ENCODE peak calls at places on chromosomes 5 and 9, in six cellular contexts. A is HFFc6; Y is choroid plexus epithelial cell; D is effector CD4-positive, alpha-beta T cell; K is 8988T; O is CD8-positive, alpha-beta memory T cell. Q is an unnamed sample.
A peak's percentile ranks its signal among the peaks of the same experiment; 100 is the strongest.

GRCh38 chr5:107486489-107486888 is 184.2 kb downstream of the EFNA5 start:
- DNase-seq in D (no peak), K (no peak), A (no peak), O (peak; percentile 74), Y (peak; percentile 78), Q (peak; percentile 58)

GRCh38 chr5:97245371-97245770 is 62.3 kb upstream of the RIOK2 start:
- DNase-seq in D (no peak), O (no peak), Y (no peak), K (no peak), A (no peak), Q (no peak)

GRCh38 chr9:92724528-92725265 is 39.9 kb downstream of the BICD2 start:
- DNase-seq in D (no peak), K (no peak), A (no peak), O (no peak), Y (no peak), Q (no peak)

GRCh38 chr5:176906796-176907195 is 7.7 kb upstream of the HK3 start:
- DNase-seq in A (no peak), D (no peak), Y (no peak), O (no peak), K (no peak), Q (no peak)

GRCh38 chr9:37715991-37716505 is 37.6 kb upstream of the TRMT10B start:
- DNase-seq in K (no peak), A (no peak), Y (no peak), O (no peak), D (no peak), Q (no peak)

GRCh38 chr9:124595743-124596142 is 88.5 kb upstream of the NR5A1 start:
- DNase-seq in D (no peak), O (no peak), K (no peak), A (no peak), Y (no peak), Q (no peak)

GRCh38 chr9:95100071-95100627 is 217.4 kb downstream of the FANCC start:
- DNase-seq in Y (no peak), O (no peak), A (no peak), K (no peak), D (no peak), Q (no peak)

GRCh38 chr9:95822583-95823431 is 52.7 kb upstream of the ERCC6L2 start:
- DNase-seq in K (no peak), O (no peak), D (no peak), Y (peak; percentile 96), A (peak; percentile 91), Q (peak; percentile 79)

GRCh38 chr9:14435871-14436270 is 121.9 kb upstream of the NFIB start:
- DNase-seq in D (no peak), K (no peak), A (no peak), Y (no peak), O (no peak), Q (no peak)

GRCh38 chr5:126483156-126483555 is 59.9 kb downstream of the GRAMD2B start:
- DNase-seq in D (no peak), A (no peak), O (no peak), K (no peak), Y (peak; percentile 74), Q (peak; percentile 53)

GRCh38 chr5:149441986-149442385 is 62.9 kb upstream of the IL17B start:
- DNase-seq in O (no peak), Y (no peak), K (no peak), D (no peak), A (no peak), Q (no peak)

GRCh38 chr5:127941646-127942045 is 141.9 kb upstream of the SLC12A2 start:
- DNase-seq in K (no peak), Y (peak; percentile 63), A (peak; percentile 10), D (no peak), O (no peak), Q (peak; percentile 59)

GRCh38 chr5:159053216-159053615 is 46.5 kb downstream of the EBF1 start:
- DNase-seq in K (no peak), Y (no peak), D (no peak), O (no peak), A (no peak), Q (no peak)

GRCh38 chr9:127913682-127914081 is 3.2 kb downstream of the ST6GALNAC4 start:
- DNase-seq in A (no peak), Y (no peak), D (no peak), K (no peak), O (no peak), Q (no peak)

GRCh38 chr5:160937570-160937969 is 85.6 kb upstream of the ATP10B start:
- DNase-seq in Y (no peak), A (no peak), D (no peak), O (no peak), K (no peak), Q (no peak)

GRCh38 chr5:149635394-149635793 is 54.1 kb downstream of the ARHGEF37 start:
- DNase-seq in K (no peak), A (peak; percentile 27), D (no peak), O (no peak), Y (peak; percentile 58), Q (peak; percentile 68)

GRCh38 chr5:57094753-57095683 is 78.8 kb upstream of the GPBP1 start:
- DNase-seq in K (no peak), Y (peak; percentile 8), O (no peak), D (no peak), A (peak; percentile 8), Q (no peak)

GRCh38 chr9:13688990-13689600 is 409.6 kb upstream of the MPDZ start:
- DNase-seq in O (no peak), Y (peak; percentile 52), K (no peak), D (no peak), A (no peak), Q (peak; percentile 46)

GRCh38 chr5:89342106-89342876 is 459.3 kb upstream of the MEF2C start:
- DNase-seq in A (peak; percentile 90), K (no peak), O (no peak), D (no peak), Y (peak; percentile 87), Q (peak; percentile 90)

GRCh38 chr5:127928053-127928452 is 155.5 kb upstream of the SLC12A2 start:
- DNase-seq in O (no peak), Y (no peak), A (no peak), K (no peak), D (no peak), Q (no peak)

GRCh38 chr5:73299665-73300435 is 126.9 kb downstream of the TMEM174 start:
- DNase-seq in D (no peak), O (no peak), A (no peak), K (no peak), Y (peak; percentile 58), Q (peak; percentile 60)

GRCh38 chr5:129905467-129906176 is 1.4 kb downstream of the CHSY3 start:
- DNase-seq in Y (peak; percentile 18), A (no peak), D (no peak), O (no peak), K (no peak), Q (no peak)

GRCh38 chr5:1975406-1975715 is 92.6 kb upstream of the IRX4 start:
- DNase-seq in Y (no peak), A (no peak), K (no peak), O (no peak), D (no peak), Q (no peak)

GRCh38 chr5:76415855-76416254 is 12.8 kb downstream of the IQGAP2 start:
- DNase-seq in A (no peak), O (no peak), D (no peak), Y (no peak), K (no peak), Q (no peak)

GRCh38 chr5:93151896-93152295 is 429.1 kb downstream of the NR2F1-AS1 start:
- DNase-seq in K (no peak), D (no peak), O (no peak), Y (no peak), A (no peak), Q (no peak)

GRCh38 chr5:144972317-144972716 is 801.6 kb downstream of the KCTD16 start:
- DNase-seq in K (no peak), A (no peak), D (no peak), Y (no peak), O (no peak), Q (no peak)

GRCh38 chr5:149603210-149603609 is 21.9 kb downstream of the ARHGEF37 start:
- DNase-seq in Y (no peak), D (no peak), K (no peak), A (no peak), O (no peak), Q (no peak)

GRCh38 chr5:136212252-136212721 is 19.3 kb upstream of the SMIM32 start:
- DNase-seq in D (peak; percentile 31), A (peak; percentile 4), K (peak; percentile 51), Y (peak; percentile 68), O (no peak), Q (no peak)

GRCh38 chr5:126499742-126500396 is 76.7 kb downstream of the GRAMD2B start:
- DNase-seq in A (no peak), D (peak; percentile 13), O (peak; percentile 49), Y (peak; percentile 58), K (no peak), Q (no peak)

GRCh38 chr5:33237471-33237870 is 203.3 kb upstream of the TARS1 start:
- DNase-seq in O (no peak), A (no peak), K (no peak), D (no peak), Y (no peak), Q (no peak)

GRCh38 chr5:150075233-150075632 is 11.1 kb downstream of the CSF1R start:
- DNase-seq in O (no peak), Y (no peak), A (no peak), K (peak; percentile 1), D (no peak), Q (no peak)

GRCh38 chr9:4262735-4263141 is 37.1 kb downstream of the GLIS3 start:
- DNase-seq in K (no peak), A (peak; percentile 64), Y (peak; percentile 93), O (no peak), D (no peak), Q (peak; percentile 78)

GRCh38 chr5:38497946-38498345 is 58.5 kb downstream of the LIFR start:
- DNase-seq in Y (peak; percentile 65), O (no peak), D (no peak), K (no peak), A (peak; percentile 5), Q (no peak)